ENCODE peak calls at places on chromosomes 12 and 14, in eight cellular contexts. B is stomach, I is HTR-8/SVneo, G is heart right ventricle, L is CMK, F is cardiac fibroblast, O is cardiac septum, J is lung. Q is an unnamed sample.

GRCh38 chr14:63896278-63896720 is 43.5 kb downstream of the SYNE2 start:
- DNase-seq in B (peak; percentile 76), I (peak; percentile 97), G (peak; percentile 87), L (no peak), F (peak; percentile 99), O (no peak), J (peak; percentile 63), Q (peak; percentile 58)

GRCh38 chr12:132502149-132502881 is 12.4 kb downstream of the FBRSL1 start:
- DNase-seq in B (no peak), I (no peak), G (no peak), L (peak; percentile 48), F (no peak), O (no peak), J (no peak), Q (no peak)

GRCh38 chr14:59398841-59399240 is 66.3 kb downstream of the GPR135 start:
- DNase-seq in B (no peak), I (no peak), G (no peak), L (peak; percentile 68), F (no peak), O (no peak), J (no peak), Q (peak; percentile 69)

GRCh38 chr12:28088566-28089277 is 101.5 kb upstream of the CCDC91 start:
- DNase-seq in B (no peak), I (no peak), G (no peak), L (no peak), F (peak; percentile 39), O (no peak), J (no peak), Q (no peak)

GRCh38 chr12:90036641-90037040 is 328.0 kb upstream of the ATP2B1 start:
- DNase-seq in B (no peak), I (no peak), G (no peak), L (no peak), F (peak; percentile 22), O (no peak), J (no peak), Q (peak; percentile 73)

GRCh38 chr14:52089208-52089607 is 20.3 kb upstream of the NID2 start:
- DNase-seq in B (no peak), I (no peak), G (peak; percentile 70), L (no peak), F (peak; percentile 57), O (no peak), J (no peak), Q (no peak)

GRCh38 chr14:34436118-34436905 is 25.7 kb downstream of the SPTSSA start:
- DNase-seq in B (no peak), I (no peak), G (no peak), L (no peak), F (peak; percentile 66), O (no peak), J (no peak), Q (peak; percentile 65)

GRCh38 chr12:41067941-41068645 is 120.0 kb upstream of the PDZRN4 start:
- DNase-seq in B (no peak), I (no peak), G (no peak), L (peak; percentile 20), F (no peak), O (no peak), J (no peak), Q (no peak)

GRCh38 chr14:21268612-21269251 is 510 bp downstream of the HNRNPC start:
- DNase-seq in B (peak; percentile 30), I (no peak), G (peak; percentile 40), L (peak; percentile 42), F (peak; percentile 75), O (no peak), J (no peak), Q (peak; percentile 28)

GRCh38 chr14:52355016-52355430 is 40.9 kb downstream of the PTGER2 start:
- DNase-seq in B (no peak), I (peak; percentile 64), G (no peak), L (no peak), F (peak; percentile 92), O (no peak), J (no peak), Q (peak; percentile 95)

GRCh38 chr12:110585231-110585799 is 2.2 kb upstream of the PPTC7 start:
- DNase-seq in B (no peak), I (no peak), G (no peak), L (no peak), F (peak; percentile 59), O (no peak), J (peak; percentile 65), Q (peak; percentile 19)

GRCh38 chr12:124543591-124544310 is 23.7 kb downstream of the NCOR2 start:
- DNase-seq in B (no peak), I (no peak), G (no peak), L (no peak), F (no peak), O (no peak), J (no peak), Q (no peak)

GRCh38 chr14:100854435-100854834 is 28.5 kb downstream of the MEG3 start:
- DNase-seq in B (no peak), I (no peak), G (no peak), L (no peak), F (no peak), O (no peak), J (no peak), Q (no peak)

GRCh38 chr14:63992858-63993257 is 140.1 kb downstream of the SYNE2 start:
- DNase-seq in B (no peak), I (no peak), G (no peak), L (no peak), F (no peak), O (no peak), J (no peak), Q (no peak)

GRCh38 chr12:43964966-43965365 is 129.1 kb downstream of the TMEM117 start:
- DNase-seq in B (no peak), I (no peak), G (no peak), L (no peak), F (peak; percentile 53), O (no peak), J (no peak), Q (no peak)

GRCh38 chr14:37595809-37596595 is 573 bp downstream of the TTC6 start:
- DNase-seq in B (peak; percentile 68), I (peak; percentile 58), G (no peak), L (peak; percentile 65), F (no peak), O (no peak), J (peak; percentile 86), Q (peak; percentile 33)

GRCh38 chr12:108355069-108355468 is 16.0 kb upstream of the CMKLR1 start:
- DNase-seq in B (no peak), I (no peak), G (no peak), L (no peak), F (no peak), O (no peak), J (no peak), Q (no peak)

GRCh38 chr14:70905316-70905715 is 1.9 kb upstream of the PCNX1 start:
- DNase-seq in B (no peak), I (no peak), G (peak; percentile 76), L (no peak), F (peak; percentile 97), O (peak; percentile 76), J (no peak), Q (no peak)

GRCh38 chr14:23646648-23647549 is 10.7 kb downstream of the DHRS2 start:
- DNase-seq in B (no peak), I (no peak), G (no peak), L (no peak), F (no peak), O (no peak), J (no peak), Q (peak; percentile 92)

GRCh38 chr14:94172545-94172944 is 1.6 kb upstream of the PPP4R4 start:
- DNase-seq in B (no peak), I (no peak), G (no peak), L (no peak), F (no peak), O (no peak), J (no peak), Q (no peak)

GRCh38 chr12:93783827-93784226 is 106.7 kb downstream of the CRADD start:
- DNase-seq in B (no peak), I (no peak), G (no peak), L (no peak), F (no peak), O (no peak), J (no peak), Q (no peak)

GRCh38 chr14:54116972-54117371 is 160.3 kb upstream of the BMP4 start:
- DNase-seq in B (no peak), I (no peak), G (no peak), L (no peak), F (no peak), O (no peak), J (no peak), Q (peak; percentile 68)

GRCh38 chr12:131675126-131676080 is 35.5 kb upstream of the SFSWAP start:
- DNase-seq in B (no peak), I (no peak), G (no peak), L (no peak), F (no peak), O (no peak), J (no peak), Q (no peak)

GRCh38 chr14:98766818-98767217 is 505.2 kb downstream of the BCL11B start:
- DNase-seq in B (no peak), I (no peak), G (no peak), L (no peak), F (no peak), O (no peak), J (peak; percentile 18), Q (peak; percentile 15)

GRCh38 chr14:54488646-54489317 is at the start of gene GMFB:
- DNase-seq in B (peak; percentile 93), I (peak; percentile 92), G (peak; percentile 95), L (peak; percentile 68), F (peak; percentile 98), O (peak; percentile 96), J (peak; percentile 91), Q (peak; percentile 96)

GRCh38 chr14:27845241-27845850 is 921.2 kb upstream of the FOXG1 start:
- DNase-seq in B (no peak), I (no peak), G (no peak), L (no peak), F (no peak), O (no peak), J (no peak), Q (peak; percentile 45)

GRCh38 chr14:37232907-37233481 is 35.3 kb downstream of the MIPOL1 start:
- DNase-seq in B (no peak), I (peak; percentile 44), G (no peak), L (peak; percentile 18), F (peak; percentile 59), O (no peak), J (no peak), Q (peak; percentile 46)

GRCh38 chr14:104441275-104442106 is 138.1 kb upstream of the C14orf180 start:
- DNase-seq in B (no peak), I (no peak), G (no peak), L (no peak), F (no peak), O (no peak), J (peak; percentile 28), Q (no peak)

GRCh38 chr14:104353921-104354701 is 215.7 kb downstream of the KIF26A start:
- DNase-seq in B (peak; percentile 24), I (no peak), G (peak; percentile 78), L (no peak), F (no peak), O (peak; percentile 75), J (no peak), Q (no peak)

GRCh38 chr14:64968651-64969050 is 3.5 kb downstream of the RAB15 start:
- DNase-seq in B (no peak), I (no peak), G (no peak), L (no peak), F (no peak), O (no peak), J (no peak), Q (peak; percentile 53)

GRCh38 chr12:51848843-51849735 is 571 bp upstream of the FIGNL2 start:
- DNase-seq in B (no peak), I (peak; percentile 41), G (peak; percentile 39), L (no peak), F (no peak), O (no peak), J (no peak), Q (no peak)

GRCh38 chr14:105142651-105143450 is 25.7 kb downstream of the JAG2 start:
- DNase-seq in B (no peak), I (no peak), G (no peak), L (no peak), F (no peak), O (no peak), J (no peak), Q (no peak)

GRCh38 chr12:20492251-20492728 is 124.0 kb downstream of the PDE3A start:
- DNase-seq in B (no peak), I (peak; percentile 10), G (no peak), L (no peak), F (peak; percentile 54), O (no peak), J (no peak), Q (peak; percentile 94)

GRCh38 chr12:109345428-109345827 is 2.3 kb upstream of the MYO1H start:
- DNase-seq in B (no peak), I (no peak), G (no peak), L (no peak), F (no peak), O (no peak), J (no peak), Q (no peak)